ENCODE peak calls at places on chromosomes 4 and X, in five cellular contexts. E is stimulated activated CD4-positive, alpha-beta T cell treated with anti-CD3 and anti-CD28 coated beads, Interleukin-4, amount 100 ng/mL, for 24 hours; H is neuronal stem cell; X is COR-L47; W is SW 1271. G is an unnamed sample.

GRCh38 chr4:128837198-128837597 is 27.7 kb downstream of the JADE1 start:
- DNase-seq in E (no peak), H (no peak), X (no peak), W (no peak), G (no peak)

GRCh38 chrX:129139837-129140679 is 383.2 kb downstream of the SMARCA1 start:
- DNase-seq in E (no peak), H (no peak), X (peak; percentile 79), W (no peak), G (no peak)

GRCh38 chrX:138858438-138858837 is 146.9 kb upstream of the FGF13 start:
- DNase-seq in E (no peak), H (no peak), X (no peak), W (no peak), G (no peak)

GRCh38 chrX:40415675-40416074 is 165.1 kb upstream of the ATP6AP2 start:
- DNase-seq in E (no peak), H (no peak), X (peak; percentile 0), W (no peak), G (no peak)

GRCh38 chrX:53716328-53717088 is 30.0 kb upstream of the HUWE1 start:
- DNase-seq in E (peak; percentile 56), H (no peak), X (no peak), W (no peak), G (no peak)

GRCh38 chr4:102759835-102760644 is 728 bp downstream of the MANBA start:
- DNase-seq in E (peak; percentile 27), H (peak; percentile 6), X (peak; percentile 10), W (no peak), G (no peak)

GRCh38 chr4:94595880-94596483 is 144.2 kb downstream of the PDLIM5 start:
- DNase-seq in E (no peak), H (no peak), X (peak; percentile 29), W (no peak), G (no peak)

GRCh38 chr4:122658818-122659295 is 38.0 kb upstream of the IL21 start:
- DNase-seq in E (no peak), H (no peak), X (no peak), W (no peak), G (no peak)

GRCh38 chr4:61959087-61959486 is 759.0 kb downstream of the ADGRL3 start:
- DNase-seq in E (no peak), H (no peak), X (no peak), W (no peak), G (no peak)

GRCh38 chr4:9947168-9948062 is 73.9 kb downstream of the SLC2A9 start:
- DNase-seq in E (no peak), H (no peak), X (no peak), W (no peak), G (no peak)

GRCh38 chr4:8577046-8577445 is 3.1 kb upstream of the GPR78 start:
- DNase-seq in E (no peak), H (no peak), X (no peak), W (no peak), G (no peak)

GRCh38 chrX:68183612-68184214 is 249.6 kb downstream of the OPHN1 start:
- DNase-seq in E (no peak), H (no peak), X (no peak), W (no peak), G (no peak)

GRCh38 chr4:119750048-119750447 is 121.4 kb upstream of the PDE5A start:
- DNase-seq in E (no peak), H (no peak), X (no peak), W (no peak), G (no peak)

GRCh38 chr4:139841464-139842195 is 176.0 kb downstream of the MGST2 start:
- DNase-seq in E (no peak), H (no peak), X (peak; percentile 90), W (no peak), G (no peak)

GRCh38 chr4:135371137-135371536 is 1169.5 kb upstream of the PABPC4L start:
- DNase-seq in E (no peak), H (no peak), X (no peak), W (no peak), G (no peak)

GRCh38 chr4:9745782-9746181 is 35.7 kb upstream of the DRD5 start:
- DNase-seq in E (no peak), H (no peak), X (no peak), W (no peak), G (no peak)

GRCh38 chrX:150324035-150324728 is 38.9 kb upstream of the MAMLD1 start:
- DNase-seq in E (no peak), H (no peak), X (no peak), W (peak; percentile 15), G (peak; percentile 29)

GRCh38 chrX:112841114-112841819 is 636 bp upstream of the AMOT start:
- DNase-seq in E (peak; percentile 75), H (peak; percentile 73), X (no peak), W (peak; percentile 1), G (peak; percentile 68)

GRCh38 chrX:21740329-21741274 is 17.3 kb downstream of the SMPX start:
- DNase-seq in E (no peak), H (no peak), X (peak; percentile 5), W (no peak), G (no peak)

GRCh38 chr4:85084371-85085170 is 118.1 kb upstream of the WDFY3 start:
- DNase-seq in E (peak; percentile 20), H (peak; percentile 65), X (peak; percentile 60), W (no peak), G (peak; percentile 39)

GRCh38 chrX:11890843-11891514 is 132.9 kb downstream of the MSL3 start:
- DNase-seq in E (no peak), H (no peak), X (no peak), W (no peak), G (no peak)

G was measured in pulmonary artery endothelial cell.